ENCODE peak calls at places on chromosomes 1 and 21, in nine cellular contexts. X, F, C, U, K, L, I, O and R are unnamed samples. For H3K4me1 and H3K36me3, the result is how much of the 10 kb centered on the place peaks cover.

GRCh38 chr1:178143730-178144343 is 49.9 kb downstream of the RASAL2 start:
- DNase-seq in X (peak), C (no peak), O (no peak), I (peak), F (peak), U (no peak), L (no peak), K (peak), R (no peak)

GRCh38 chr1:110171134-110171733 is 20.9 kb downstream of the SLC6A17 start:
- DNase-seq in F (no peak), O (peak), I (no peak), U (no peak), C (no peak), K (no peak), X (no peak), L (no peak), R (no peak)

GRCh38 chr1:30335997-30336390 is 387.4 kb downstream of the MATN1 start:
- DNase-seq in U (no peak), O (no peak), I (no peak), X (no peak), C (no peak), L (no peak), F (no peak), K (no peak), R (peak)

GRCh38 chr1:217211484-217211883 is 419.4 kb downstream of the GPATCH2 start:
- DNase-seq in K (no peak), X (no peak), I (no peak), L (no peak), O (no peak), U (no peak), F (no peak), C (no peak), R (no peak)

GRCh38 chr1:168260393-168260792 is 20.3 kb upstream of the TBX19 start:
- DNase-seq in U (no peak), C (no peak), K (no peak), I (no peak), O (no peak), X (no peak), L (no peak), F (no peak), R (no peak)

GRCh38 chr1:6672558-6672957 is 29.1 kb downstream of the DNAJC11 start:
- DNase-seq in I (no peak), U (no peak), X (no peak), C (no peak), L (no peak), K (no peak), O (peak), F (no peak), R (no peak)

GRCh38 chr1:94983343-94983742 is 56.4 kb upstream of the CNN3 start:
- DNase-seq in K (peak), I (peak), F (peak), C (no peak), L (peak), U (no peak), O (no peak), X (peak), R (no peak)

GRCh38 chr1:94553323-94553730 is 11.8 kb upstream of the F3 start:
- DNase-seq in I (peak), O (no peak), U (no peak), K (peak), L (peak), X (no peak), C (peak), F (no peak), R (peak)

GRCh38 chr1:236066828-236067386 is 2.0 kb upstream of the NID1 start:
- DNase-seq in F (no peak), O (no peak), U (no peak), K (no peak), I (no peak), L (no peak), X (no peak), C (no peak), R (no peak)

GRCh38 chr1:8407652-8408051 is 89.7 kb downstream of the SLC45A1 start:
- DNase-seq in F (no peak), C (no peak), U (no peak), X (no peak), L (no peak), O (no peak), I (no peak), K (no peak), R (no peak)

GRCh38 chr1:234531181-234532132 is 52.5 kb upstream of the TARBP1 start:
- DNase-seq in F (peak), K (peak), O (no peak), U (no peak), I (peak), L (peak), X (peak), C (no peak), R (peak)

GRCh38 chr1:154877370-154877974 is 7.4 kb upstream of the KCNN3 start:
- DNase-seq in C (peak), F (no peak), O (no peak), K (peak), I (no peak), X (no peak), U (no peak), L (peak), R (peak)

GRCh38 chr1:71829346-71829745 is 453.0 kb downstream of the NEGR1 start:
- DNase-seq in I (no peak), F (no peak), U (no peak), C (no peak), X (no peak), L (no peak), O (no peak), K (no peak), R (no peak)

GRCh38 chr1:181659348-181659957 is 176.1 kb downstream of the CACNA1E start:
- DNase-seq in U (no peak), L (no peak), X (no peak), K (no peak), I (no peak), O (peak), C (peak), F (no peak), R (no peak)

GRCh38 chr1:208652300-208653160 is 408.3 kb upstream of the PLXNA2 start:
- DNase-seq in F (peak), I (peak), X (peak), C (peak), U (peak), L (peak), K (peak), O (peak), R (peak)

GRCh38 chr1:209657140-209657879 is 5.1 kb upstream of the LAMB3 start:
- DNase-seq in F (no peak), I (peak), U (peak), K (no peak), X (peak), O (no peak), L (peak), C (no peak), R (no peak)

GRCh38 chr1:159707473-159707872 is 6.9 kb downstream of the CRP start:
- DNase-seq in F (no peak), K (no peak), C (no peak), U (no peak), L (no peak), I (no peak), X (no peak), O (no peak), R (no peak)

GRCh38 chr1:209755926-209756607 is at the start of gene TRAF3IP3:
- DNase-seq in K (no peak), U (no peak), F (no peak), X (no peak), L (no peak), C (no peak), O (no peak), I (peak), R (no peak)

GRCh38 chr1:26164036-26164927 is 4.5 kb downstream of the C1orf232 start:
- DNase-seq in F (no peak), X (peak), L (peak), U (peak), K (no peak), O (peak), C (no peak), I (no peak), R (peak)

GRCh38 chr1:175818929-175819328 is 75.5 kb upstream of the TNR start:
- DNase-seq in O (no peak), X (no peak), K (no peak), F (no peak), I (no peak), U (no peak), L (no peak), C (no peak), R (no peak)

GRCh38 chr1:69638673-69639072 is 71.0 kb downstream of the LRRC7 start:
- DNase-seq in I (no peak), L (no peak), K (no peak), C (no peak), U (no peak), O (no peak), F (no peak), X (no peak), R (no peak)

GRCh38 chr1:236156512-236157208 is 14.3 kb downstream of the GPR137B start:
- DNase-seq in O (no peak), F (no peak), L (no peak), K (no peak), X (no peak), I (no peak), C (no peak), U (no peak), R (no peak)

GRCh38 chr1:36994294-36994693 is 40.0 kb downstream of the GRIK3 start:
- DNase-seq in I (no peak), C (no peak), F (no peak), U (no peak), O (no peak), L (no peak), X (no peak), K (no peak), R (no peak)

GRCh38 chr1:11314959-11315358 is 42.0 kb downstream of the UBIAD1 start:
- DNase-seq in X (peak), C (no peak), K (no peak), O (no peak), I (no peak), L (no peak), F (no peak), U (no peak), R (no peak)

GRCh38 chr1:223269006-223269405 is 95.0 kb downstream of the SUSD4 start:
- DNase-seq in X (no peak), O (peak), L (no peak), K (no peak), F (no peak), C (peak), U (no peak), I (no peak), R (no peak)

GRCh38 chr1:84835169-84835568 is 57.8 kb downstream of the LPAR3 start:
- DNase-seq in L (peak), I (peak), U (no peak), K (peak), F (no peak), C (no peak), X (no peak), O (no peak), R (no peak)

GRCh38 chr1:14653461-14653960 is 55.0 kb downstream of the KAZN start:
- DNase-seq in O (no peak), L (peak), C (no peak), U (no peak), F (peak), X (no peak), K (no peak), I (peak), R (no peak)

GRCh38 chr1:67149179-67149770 is 14.5 kb upstream of the C1orf141 start:
- DNase-seq in U (peak), O (peak), I (peak), C (peak), X (peak), F (peak), L (peak), K (peak), R (peak)

GRCh38 chr1:178371236-178371635 is 125.5 kb downstream of the CLEC20A start:
- DNase-seq in F (peak), C (no peak), X (peak), U (no peak), I (peak), O (no peak), L (no peak), K (peak), R (peak)

GRCh38 chr1:59375321-59376220 is 78.7 kb downstream of the FGGY start:
- DNase-seq in K (peak), F (peak), I (peak), O (no peak), L (peak), X (peak), U (no peak), C (no peak), R (no peak)

GRCh38 chr1:237048803-237049202 is 6.8 kb downstream of the RYR2 start:
- DNase-seq in C (no peak), F (no peak), X (no peak), U (no peak), L (no peak), I (no peak), K (no peak), O (no peak), R (no peak)

GRCh38 chr21:46078984-46079356 is 18.9 kb upstream of the COL6A2 start:
- DNase-seq in K (no peak), U (peak), O (no peak), L (no peak), I (no peak), F (no peak), C (no peak), X (peak), R (no peak)

GRCh38 chr1:204377800-204378608 is 18.3 kb upstream of the PLEKHA6 start:
- DNase-seq in F (no peak), U (no peak), O (peak), L (peak), I (peak), C (peak), K (no peak), X (peak), R (peak)

GRCh38 chr1:162627662-162628296 is 4.5 kb upstream of the DDR2 start:
- DNase-seq in I (no peak), F (peak), L (peak), C (peak), K (peak), O (no peak), X (peak), U (peak), R (no peak)

GRCh38 chr1:150151291-150152181 is 1.8 kb downstream of the PLEKHO1 start:
- DNase-seq in C (no peak), F (no peak), X (peak), K (no peak), O (peak), L (no peak), U (peak), I (no peak), R (no peak)

GRCh38 chr1:245537992-245538391 is 383.2 kb downstream of the KIF26B start:
- DNase-seq in C (no peak), X (peak), U (peak), L (no peak), K (peak), F (peak), O (no peak), I (peak), R (peak)
- H3K9ac ChIP-seq in C (no peak), X (no peak), U (no peak), L (no peak), K (no peak), F (no peak), O (no peak), I (no peak), R (no peak)

GRCh38 chr1:218374972-218375371 is 29.8 kb downstream of the TGFB2 start:
- DNase-seq in C (no peak), X (peak), L (peak), F (no peak), K (peak), I (peak), O (no peak), U (no peak), R (no peak)
- H3K4me1 ChIP-seq in C (half or more), X (half or more), L (half or more), F (under half), K (under half), I (half or more), O (under half), U (under half), R (under half)

GRCh38 chr1:206742702-206743383 is 27.7 kb upstream of the IL19 start:
- DNase-seq in U (no peak), X (no peak), C (no peak), K (no peak), O (no peak), F (no peak), I (no peak), L (no peak), R (no peak)

GRCh38 chr1:206738370-206739366 is 31.9 kb upstream of the IL19 start:
- DNase-seq in F (peak), I (peak), C (peak), O (no peak), K (peak), X (peak), L (peak), U (peak), R (peak)

GRCh38 chr1:206739411-206740076 is 31.0 kb upstream of the IL19 start:
- DNase-seq in X (no peak), K (peak), F (no peak), L (no peak), U (no peak), I (no peak), O (no peak), C (no peak), R (no peak)

GRCh38 chr1:206737729-206738222 is 32.8 kb upstream of the IL19 start:
- DNase-seq in L (no peak), U (peak), C (no peak), F (no peak), K (no peak), O (no peak), X (no peak), I (no peak), R (no peak)

DNA sequence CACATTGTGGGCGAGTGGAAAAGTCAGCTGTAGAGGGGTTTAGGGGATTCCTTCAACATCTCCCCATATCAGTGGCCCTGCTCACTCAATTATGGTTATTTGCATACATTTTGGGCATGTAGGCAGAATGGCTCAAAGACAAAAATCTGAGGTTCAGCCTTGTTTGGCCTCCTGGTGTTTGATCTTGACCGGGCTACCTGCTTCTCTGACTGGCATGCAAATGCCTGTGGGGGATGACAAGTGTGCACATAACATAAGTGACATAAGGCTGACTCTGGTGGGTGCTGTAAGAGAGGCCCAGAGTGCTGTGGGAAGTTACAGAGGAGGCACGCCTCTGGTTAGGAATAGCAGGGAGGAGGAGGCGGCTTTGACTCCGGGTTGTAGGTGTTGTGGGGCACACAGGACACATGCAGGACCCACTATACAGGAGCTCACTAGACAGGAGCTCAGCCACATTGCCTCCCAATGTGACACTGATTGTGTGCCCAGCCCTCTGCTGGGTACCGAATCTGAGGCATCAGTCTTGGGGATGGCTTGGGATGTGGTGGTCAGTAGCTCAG is 29.4 kb upstream of the IL19 start:
- DNase-seq in I (no peak), X (no peak), K (no peak), C (no peak), O (no peak), L (no peak), U (no peak), F (no peak), R (no peak)
- H3K36me3 ChIP-seq in I (under half), X (under half), K (under half), C (under half), O (under half), L (under half), U (under half), F (under half), R (under half)

DNA sequence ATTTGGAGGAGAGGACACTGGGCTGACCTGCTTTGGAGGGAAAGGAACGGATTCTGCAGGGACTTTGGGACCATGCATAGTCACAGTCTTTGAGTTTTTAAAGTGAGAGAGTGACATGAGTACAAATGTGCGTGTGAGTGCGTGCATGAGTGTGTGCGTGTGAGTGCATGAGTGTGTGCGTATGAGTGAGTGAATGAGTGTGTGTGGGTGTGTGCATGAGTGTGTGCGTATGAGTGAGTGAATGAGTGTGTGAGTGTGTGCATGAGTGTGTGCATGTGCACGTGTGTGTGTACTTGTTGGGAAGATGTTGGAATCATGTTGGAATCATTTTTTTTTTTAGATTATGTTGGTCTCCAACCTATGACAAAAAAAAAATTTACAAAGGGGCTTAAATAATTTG is 70.5 kb downstream of the PAX7 start:
- DNase-seq in C (no peak), U (no peak), X (no peak), F (no peak), O (no peak), L (no peak), K (no peak), I (no peak), R (no peak)
- H3K9ac ChIP-seq in C (no peak), U (no peak), X (no peak), F (no peak), O (no peak), L (no peak), K (no peak), I (no peak), R (no peak)